ENCODE peak calls at places on chromosome 22, in nine cellular contexts. One of them, this sample, is unnamed.

GRCh38 chr22:49238181-49239141 is 589.2 kb downstream of the BRD1 start:
- DNase-seq in upper lobe of left lung: no peak
- DNase-seq in spleen: peak; percentile 39
- DNase-seq in GM12891: no peak
- DNase-seq in body of pancreas: no peak
- DNase-seq in gastrocnemius medialis: no peak
- DNase-seq in A549: no peak
- DNase-seq in K562: no peak
- DNase-seq in endothelial cell of umbilical vein: no peak
- DNase-seq in this sample: no peak

GRCh38 chr22:48842976-48843375 is 984.7 kb downstream of the BRD1 start:
- DNase-seq in upper lobe of left lung: no peak
- DNase-seq in spleen: peak; percentile 22
- DNase-seq in GM12891: no peak
- DNase-seq in body of pancreas: no peak
- DNase-seq in gastrocnemius medialis: no peak
- DNase-seq in A549: no peak
- DNase-seq in K562: no peak
- DNase-seq in endothelial cell of umbilical vein: no peak
- DNase-seq in this sample: no peak

GRCh38 chr22:49826603-49827306 is 918 bp downstream of the BRD1 start:
- DNase-seq in upper lobe of left lung: peak; percentile 48
- DNase-seq in spleen: peak; percentile 90
- DNase-seq in GM12891: no peak
- DNase-seq in body of pancreas: peak; percentile 58
- DNase-seq in gastrocnemius medialis: peak; percentile 46
- DNase-seq in A549: no peak
- DNase-seq in K562: peak; percentile 45
- DNase-seq in endothelial cell of umbilical vein: peak; percentile 34
- DNase-seq in this sample: peak; percentile 84

GRCh38 chr22:27075028-27075678 is 417.8 kb downstream of the MIAT start:
- DNase-seq in upper lobe of left lung: no peak
- DNase-seq in spleen: no peak
- DNase-seq in GM12891: no peak
- DNase-seq in body of pancreas: no peak
- DNase-seq in gastrocnemius medialis: no peak
- DNase-seq in A549: no peak
- DNase-seq in K562: no peak
- DNase-seq in endothelial cell of umbilical vein: no peak
- DNase-seq in this sample: peak; percentile 3

GRCh38 chr22:23219787-23220484 is 39.6 kb downstream of the BCR start:
- DNase-seq in upper lobe of left lung: peak; percentile 77
- DNase-seq in spleen: peak; percentile 89
- DNase-seq in GM12891: peak; percentile 53
- DNase-seq in body of pancreas: no peak
- DNase-seq in gastrocnemius medialis: no peak
- DNase-seq in A549: no peak
- DNase-seq in K562: peak; percentile 94
- DNase-seq in endothelial cell of umbilical vein: peak; percentile 73
- DNase-seq in this sample: no peak

GRCh38 chr22:46934746-46935491 is 172.5 kb downstream of the TBC1D22A start:
- DNase-seq in upper lobe of left lung: no peak
- DNase-seq in spleen: no peak
- DNase-seq in GM12891: no peak
- DNase-seq in body of pancreas: no peak
- DNase-seq in gastrocnemius medialis: peak; percentile 68
- DNase-seq in A549: peak; percentile 56
- DNase-seq in K562: peak; percentile 90
- DNase-seq in endothelial cell of umbilical vein: peak; percentile 81
- DNase-seq in this sample: peak; percentile 92

GRCh38 chr22:20248461-20248959 is 19.6 kb downstream of the RTN4R start:
- DNase-seq in upper lobe of left lung: no peak
- DNase-seq in spleen: no peak
- DNase-seq in GM12891: no peak
- DNase-seq in body of pancreas: no peak
- DNase-seq in gastrocnemius medialis: no peak
- DNase-seq in A549: no peak
- DNase-seq in K562: no peak
- DNase-seq in endothelial cell of umbilical vein: no peak
- DNase-seq in this sample: no peak

GRCh38 chr22:49931863-49932262 is 13.4 kb downstream of the CRELD2 start:
- DNase-seq in upper lobe of left lung: no peak
- DNase-seq in spleen: no peak
- DNase-seq in GM12891: no peak
- DNase-seq in body of pancreas: peak; percentile 13
- DNase-seq in gastrocnemius medialis: no peak
- DNase-seq in A549: no peak
- DNase-seq in K562: no peak
- DNase-seq in endothelial cell of umbilical vein: no peak
- DNase-seq in this sample: no peak

GRCh38 chr22:47543447-47543846 is 781.0 kb downstream of the TBC1D22A start:
- DNase-seq in upper lobe of left lung: no peak
- DNase-seq in spleen: no peak
- DNase-seq in GM12891: no peak
- DNase-seq in body of pancreas: no peak
- DNase-seq in gastrocnemius medialis: no peak
- DNase-seq in A549: no peak
- DNase-seq in K562: no peak
- DNase-seq in endothelial cell of umbilical vein: no peak
- DNase-seq in this sample: no peak

GRCh38 chr22:26853071-26853470 is 195.7 kb downstream of the MIAT start:
- DNase-seq in upper lobe of left lung: no peak
- DNase-seq in spleen: no peak
- DNase-seq in GM12891: no peak
- DNase-seq in body of pancreas: no peak
- DNase-seq in gastrocnemius medialis: no peak
- DNase-seq in A549: no peak
- DNase-seq in K562: no peak
- DNase-seq in endothelial cell of umbilical vein: no peak
- DNase-seq in this sample: no peak

GRCh38 chr22:19285831-19286230 is 5.7 kb downstream of the CLTCL1 start:
- DNase-seq in upper lobe of left lung: no peak
- DNase-seq in spleen: no peak
- DNase-seq in GM12891: no peak
- DNase-seq in body of pancreas: no peak
- DNase-seq in gastrocnemius medialis: no peak
- DNase-seq in A549: no peak
- DNase-seq in K562: no peak
- DNase-seq in endothelial cell of umbilical vein: no peak
- DNase-seq in this sample: no peak

GRCh38 chr22:44860311-44860710 is 107.9 kb downstream of the ARHGAP8 start:
- DNase-seq in upper lobe of left lung: no peak
- DNase-seq in spleen: no peak
- DNase-seq in GM12891: no peak
- DNase-seq in body of pancreas: no peak
- DNase-seq in gastrocnemius medialis: no peak
- DNase-seq in A549: no peak
- DNase-seq in K562: no peak
- DNase-seq in endothelial cell of umbilical vein: no peak
- DNase-seq in this sample: peak; percentile 7

GRCh38 chr22:22201185-22201924 is 43.2 kb upstream of the VPREB1 start:
- DNase-seq in upper lobe of left lung: no peak
- DNase-seq in spleen: peak; percentile 89
- DNase-seq in GM12891: peak; percentile 53
- DNase-seq in body of pancreas: no peak
- DNase-seq in gastrocnemius medialis: no peak
- DNase-seq in A549: peak; percentile 48
- DNase-seq in K562: peak; percentile 91
- DNase-seq in endothelial cell of umbilical vein: peak; percentile 15
- DNase-seq in this sample: peak; percentile 49

GRCh38 chr22:50585781-50586180 is 3.1 kb upstream of the CHKB start:
- DNase-seq in upper lobe of left lung: no peak
- DNase-seq in spleen: peak; percentile 29
- DNase-seq in GM12891: no peak
- DNase-seq in body of pancreas: no peak
- DNase-seq in gastrocnemius medialis: no peak
- DNase-seq in A549: no peak
- DNase-seq in K562: no peak
- DNase-seq in endothelial cell of umbilical vein: no peak
- DNase-seq in this sample: no peak

GRCh38 chr22:49264696-49265095 is 563.0 kb downstream of the BRD1 start:
- DNase-seq in upper lobe of left lung: no peak
- DNase-seq in spleen: no peak
- DNase-seq in GM12891: no peak
- DNase-seq in body of pancreas: no peak
- DNase-seq in gastrocnemius medialis: no peak
- DNase-seq in A549: no peak
- DNase-seq in K562: no peak
- DNase-seq in endothelial cell of umbilical vein: no peak
- DNase-seq in this sample: no peak

GRCh38 chr22:24190159-24190540 is 8.9 kb downstream of the SUSD2 start:
- DNase-seq in upper lobe of left lung: no peak
- DNase-seq in spleen: no peak
- DNase-seq in GM12891: no peak
- DNase-seq in body of pancreas: no peak
- DNase-seq in gastrocnemius medialis: peak; percentile 9
- DNase-seq in A549: no peak
- DNase-seq in K562: no peak
- DNase-seq in endothelial cell of umbilical vein: no peak
- DNase-seq in this sample: no peak

GRCh38 chr22:44092636-44093220 is 68.6 kb downstream of the PARVB start:
- DNase-seq in upper lobe of left lung: no peak
- DNase-seq in spleen: no peak
- DNase-seq in GM12891: no peak
- DNase-seq in body of pancreas: no peak
- DNase-seq in gastrocnemius medialis: no peak
- DNase-seq in A549: no peak
- DNase-seq in K562: no peak
- DNase-seq in endothelial cell of umbilical vein: no peak
- DNase-seq in this sample: no peak

GRCh38 chr22:45531944-45532631 is 29.4 kb downstream of the FBLN1 start:
- DNase-seq in upper lobe of left lung: no peak
- DNase-seq in spleen: no peak
- DNase-seq in GM12891: no peak
- DNase-seq in body of pancreas: no peak
- DNase-seq in gastrocnemius medialis: no peak
- DNase-seq in A549: no peak
- DNase-seq in K562: no peak
- DNase-seq in endothelial cell of umbilical vein: no peak
- DNase-seq in this sample: no peak

GRCh38 chr22:46145896-46146295 is 4.4 kb upstream of the PPARA start:
- DNase-seq in upper lobe of left lung: no peak
- DNase-seq in spleen: no peak
- DNase-seq in GM12891: no peak
- DNase-seq in body of pancreas: no peak
- DNase-seq in gastrocnemius medialis: peak; percentile 15
- DNase-seq in A549: no peak
- DNase-seq in K562: no peak
- DNase-seq in endothelial cell of umbilical vein: no peak
- DNase-seq in this sample: no peak

GRCh38 chr22:44567846-44568493 is 69.9 kb upstream of the RTL6 start:
- DNase-seq in upper lobe of left lung: peak; percentile 48
- DNase-seq in spleen: peak; percentile 79
- DNase-seq in GM12891: no peak
- DNase-seq in body of pancreas: peak; percentile 50
- DNase-seq in gastrocnemius medialis: no peak
- DNase-seq in A549: peak; percentile 46
- DNase-seq in K562: peak; percentile 47
- DNase-seq in endothelial cell of umbilical vein: peak; percentile 27
- DNase-seq in this sample: peak; percentile 42

GRCh38 chr22:38176170-38176741 is 5.4 kb downstream of the PLA2G6 start:
- DNase-seq in upper lobe of left lung: peak; percentile 84
- DNase-seq in spleen: peak; percentile 87
- DNase-seq in GM12891: no peak
- DNase-seq in body of pancreas: no peak
- DNase-seq in gastrocnemius medialis: peak; percentile 99
- DNase-seq in A549: no peak
- DNase-seq in K562: no peak
- DNase-seq in endothelial cell of umbilical vein: peak; percentile 99
- DNase-seq in this sample: no peak
- TF ChIP-seq POLR2A in upper lobe of left lung: no peak
- TF ChIP-seq POLR2A in spleen: no peak
- TF ChIP-seq POLR2A in GM12891: no peak
- TF ChIP-seq POLR2A in body of pancreas: peak; percentile 17
- TF ChIP-seq POLR2A in gastrocnemius medialis: peak; percentile 90
- TF ChIP-seq POLR2A in A549: no peak
- TF ChIP-seq POLR2A in K562: no peak
- TF ChIP-seq POLR2A in endothelial cell of umbilical vein: no peak
- TF ChIP-seq POLR2A in this sample: peak; percentile 31

DNA sequence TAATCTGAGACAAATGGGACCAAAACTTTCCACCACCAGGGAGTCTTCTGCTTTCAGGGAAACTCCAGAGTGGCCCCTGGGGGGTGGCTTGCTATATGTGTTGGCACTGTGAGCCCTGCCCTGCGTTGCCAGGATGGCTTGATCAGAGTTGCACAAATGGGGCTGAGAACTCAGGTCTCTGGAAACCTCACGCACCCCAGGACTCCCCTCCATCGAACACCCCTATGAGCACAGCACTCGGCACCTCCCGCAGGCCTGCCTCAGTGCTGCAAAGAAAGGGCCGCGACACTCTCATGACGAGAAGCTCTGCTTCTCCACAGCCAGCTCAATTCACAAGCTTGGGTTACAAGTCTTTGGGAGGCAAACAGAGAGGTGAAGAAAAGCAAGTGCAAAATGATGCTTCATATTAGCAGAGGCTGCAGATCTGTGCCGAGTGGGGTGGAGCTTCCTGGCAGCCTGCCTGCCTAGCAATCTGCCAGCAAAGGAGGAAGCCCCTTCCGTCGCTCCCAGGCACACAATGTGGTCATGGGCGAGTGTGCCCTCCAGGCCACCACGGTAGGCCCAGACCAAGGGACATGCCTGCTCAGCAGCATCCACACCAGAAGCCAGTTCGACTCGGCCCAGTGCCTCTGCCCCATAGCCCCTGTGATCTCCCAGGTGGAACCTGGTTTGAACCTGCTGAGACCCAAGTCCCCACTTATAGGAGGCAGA is 55.7 kb downstream of the MYH9 start:
- DNase-seq in upper lobe of left lung: peak; percentile 82
- DNase-seq in spleen: peak; percentile 95
- DNase-seq in GM12891: no peak
- DNase-seq in body of pancreas: peak; percentile 46
- DNase-seq in gastrocnemius medialis: peak; percentile 58
- DNase-seq in A549: no peak
- DNase-seq in K562: no peak
- DNase-seq in endothelial cell of umbilical vein: peak; percentile 70
- DNase-seq in this sample: peak; percentile 77
- TF ChIP-seq POLR2A in upper lobe of left lung: no peak
- TF ChIP-seq POLR2A in spleen: no peak
- TF ChIP-seq POLR2A in GM12891: peak; percentile 72
- TF ChIP-seq POLR2A in body of pancreas: no peak
- TF ChIP-seq POLR2A in gastrocnemius medialis: no peak
- TF ChIP-seq POLR2A in A549: no peak
- TF ChIP-seq POLR2A in K562: no peak
- TF ChIP-seq POLR2A in endothelial cell of umbilical vein: no peak
- TF ChIP-seq POLR2A in this sample: no peak

GRCh38 chr22:31630331-31631329 is 31.4 kb downstream of the PISD start:
- DNase-seq in upper lobe of left lung: peak; percentile 90
- DNase-seq in spleen: peak; percentile 98
- DNase-seq in GM12891: peak; percentile 90
- DNase-seq in body of pancreas: peak; percentile 74
- DNase-seq in gastrocnemius medialis: peak; percentile 52
- DNase-seq in A549: peak; percentile 44
- DNase-seq in K562: peak; percentile 88
- DNase-seq in endothelial cell of umbilical vein: peak; percentile 89
- DNase-seq in this sample: peak; percentile 88
- TF ChIP-seq POLR2A in upper lobe of left lung: no peak
- TF ChIP-seq POLR2A in spleen: no peak
- TF ChIP-seq POLR2A in GM12891: no peak
- TF ChIP-seq POLR2A in body of pancreas: peak; percentile 64
- TF ChIP-seq POLR2A in gastrocnemius medialis: peak; percentile 41
- TF ChIP-seq POLR2A in A549: peak; percentile 37
- TF ChIP-seq POLR2A in K562: peak; percentile 74
- TF ChIP-seq POLR2A in endothelial cell of umbilical vein: peak; percentile 39
- TF ChIP-seq POLR2A in this sample: peak; percentile 78

GRCh38 chr22:37496651-37497599 is 10.7 kb upstream of the MFNG start:
- DNase-seq in upper lobe of left lung: no peak
- DNase-seq in spleen: no peak
- DNase-seq in GM12891: no peak
- DNase-seq in body of pancreas: no peak
- DNase-seq in gastrocnemius medialis: no peak
- DNase-seq in A549: peak; percentile 49
- DNase-seq in K562: no peak
- DNase-seq in endothelial cell of umbilical vein: peak; percentile 70
- DNase-seq in this sample: no peak
- TF ChIP-seq POLR2A in upper lobe of left lung: no peak
- TF ChIP-seq POLR2A in spleen: no peak
- TF ChIP-seq POLR2A in GM12891: no peak
- TF ChIP-seq POLR2A in body of pancreas: no peak
- TF ChIP-seq POLR2A in gastrocnemius medialis: no peak
- TF ChIP-seq POLR2A in A549: no peak
- TF ChIP-seq POLR2A in K562: no peak
- TF ChIP-seq POLR2A in endothelial cell of umbilical vein: no peak
- TF ChIP-seq POLR2A in this sample: no peak

This sample was measured in erythroblast.